ENCODE peak calls at places on chromosomes 2 and 18, in eight cellular contexts. One of them, this sample, is unnamed.

GRCh38 chr2:48145845-48146452 is 239.7 kb upstream of the FBXO11 start:
- DNase-seq in H54: no peak
- DNase-seq in stomach: no peak
- DNase-seq in prostate gland: no peak
- DNase-seq in NB4: peak; percentile 80
- DNase-seq in erythroblast: peak; percentile 90
- DNase-seq in IMR-90: peak; percentile 30
- DNase-seq in adrenal gland: no peak
- DNase-seq in this sample: no peak

GRCh38 chr18:22465859-22466602 is 48.3 kb upstream of the CTAGE1 start:
- DNase-seq in H54: peak; percentile 42
- DNase-seq in stomach: no peak
- DNase-seq in prostate gland: peak; percentile 34
- DNase-seq in NB4: peak; percentile 5
- DNase-seq in erythroblast: peak; percentile 33
- DNase-seq in IMR-90: peak; percentile 98
- DNase-seq in adrenal gland: peak; percentile 69
- DNase-seq in this sample: no peak

GRCh38 chr2:100011272-100011711 is 131.1 kb downstream of the AFF3 start:
- DNase-seq in H54: peak; percentile 22
- DNase-seq in stomach: no peak
- DNase-seq in prostate gland: no peak
- DNase-seq in NB4: no peak
- DNase-seq in erythroblast: no peak
- DNase-seq in IMR-90: peak; percentile 99
- DNase-seq in adrenal gland: no peak
- DNase-seq in this sample: no peak

GRCh38 chr2:234699456-234699855 is 202.6 kb upstream of the ARL4C start:
- DNase-seq in H54: no peak
- DNase-seq in stomach: no peak
- DNase-seq in prostate gland: no peak
- DNase-seq in NB4: no peak
- DNase-seq in erythroblast: no peak
- DNase-seq in IMR-90: no peak
- DNase-seq in adrenal gland: no peak
- DNase-seq in this sample: no peak

GRCh38 chr2:230492107-230492506 is 76.1 kb downstream of the SP100 start:
- DNase-seq in H54: no peak
- DNase-seq in stomach: no peak
- DNase-seq in prostate gland: no peak
- DNase-seq in NB4: no peak
- DNase-seq in erythroblast: no peak
- DNase-seq in IMR-90: no peak
- DNase-seq in adrenal gland: no peak
- DNase-seq in this sample: no peak

GRCh38 chr2:162153608-162154224 is 1.7 kb upstream of the GCG start:
- DNase-seq in H54: no peak
- DNase-seq in stomach: peak; percentile 62
- DNase-seq in prostate gland: no peak
- DNase-seq in NB4: peak; percentile 73
- DNase-seq in erythroblast: peak; percentile 61
- DNase-seq in IMR-90: peak; percentile 49
- DNase-seq in adrenal gland: peak; percentile 18
- DNase-seq in this sample: no peak

GRCh38 chr2:156321243-156321904 is 11.1 kb downstream of the NR4A2 start:
- DNase-seq in H54: no peak
- DNase-seq in stomach: peak; percentile 44
- DNase-seq in prostate gland: no peak
- DNase-seq in NB4: no peak
- DNase-seq in erythroblast: peak; percentile 40
- DNase-seq in IMR-90: no peak
- DNase-seq in adrenal gland: no peak
- DNase-seq in this sample: peak; percentile 81

GRCh38 chr2:216344958-216345315 is 27.3 kb downstream of the MARCHF4 start:
- DNase-seq in H54: no peak
- DNase-seq in stomach: no peak
- DNase-seq in prostate gland: no peak
- DNase-seq in NB4: no peak
- DNase-seq in erythroblast: no peak
- DNase-seq in IMR-90: no peak
- DNase-seq in adrenal gland: no peak
- DNase-seq in this sample: no peak

GRCh38 chr2:64787698-64788097 is 134.0 kb upstream of the SERTAD2 start:
- DNase-seq in H54: no peak
- DNase-seq in stomach: no peak
- DNase-seq in prostate gland: no peak
- DNase-seq in NB4: peak; percentile 52
- DNase-seq in erythroblast: no peak
- DNase-seq in IMR-90: no peak
- DNase-seq in adrenal gland: no peak
- DNase-seq in this sample: no peak

GRCh38 chr2:96143848-96144480 is 1.3 kb downstream of the DUSP2 start:
- DNase-seq in H54: no peak
- DNase-seq in stomach: peak; percentile 48
- DNase-seq in prostate gland: no peak
- DNase-seq in NB4: peak; percentile 58
- DNase-seq in erythroblast: peak; percentile 34
- DNase-seq in IMR-90: no peak
- DNase-seq in adrenal gland: no peak
- DNase-seq in this sample: peak; percentile 84

GRCh38 chr18:64966667-64967066 is 784.1 kb upstream of the CDH7 start:
- DNase-seq in H54: no peak
- DNase-seq in stomach: no peak
- DNase-seq in prostate gland: no peak
- DNase-seq in NB4: no peak
- DNase-seq in erythroblast: no peak
- DNase-seq in IMR-90: no peak
- DNase-seq in adrenal gland: no peak
- DNase-seq in this sample: no peak

GRCh38 chr2:201269764-201270163 is 9.4 kb downstream of the CASP8 start:
- DNase-seq in H54: no peak
- DNase-seq in stomach: no peak
- DNase-seq in prostate gland: no peak
- DNase-seq in NB4: no peak
- DNase-seq in erythroblast: peak; percentile 63
- DNase-seq in IMR-90: no peak
- DNase-seq in adrenal gland: no peak
- DNase-seq in this sample: no peak

GRCh38 chr2:110657721-110658305 is 20.1 kb downstream of the BUB1 start:
- DNase-seq in H54: no peak
- DNase-seq in stomach: peak; percentile 67
- DNase-seq in prostate gland: no peak
- DNase-seq in NB4: no peak
- DNase-seq in erythroblast: no peak
- DNase-seq in IMR-90: no peak
- DNase-seq in adrenal gland: no peak
- DNase-seq in this sample: no peak

GRCh38 chr2:188975497-188976102 is 1.4 kb downstream of the COL3A1 start:
- DNase-seq in H54: no peak
- DNase-seq in stomach: no peak
- DNase-seq in prostate gland: no peak
- DNase-seq in NB4: no peak
- DNase-seq in erythroblast: no peak
- DNase-seq in IMR-90: peak; percentile 93
- DNase-seq in adrenal gland: no peak
- DNase-seq in this sample: no peak

GRCh38 chr18:49931760-49932159 is 118.4 kb upstream of the ACAA2 start:
- DNase-seq in H54: no peak
- DNase-seq in stomach: no peak
- DNase-seq in prostate gland: no peak
- DNase-seq in NB4: no peak
- DNase-seq in erythroblast: no peak
- DNase-seq in IMR-90: no peak
- DNase-seq in adrenal gland: no peak
- DNase-seq in this sample: no peak

DNA sequence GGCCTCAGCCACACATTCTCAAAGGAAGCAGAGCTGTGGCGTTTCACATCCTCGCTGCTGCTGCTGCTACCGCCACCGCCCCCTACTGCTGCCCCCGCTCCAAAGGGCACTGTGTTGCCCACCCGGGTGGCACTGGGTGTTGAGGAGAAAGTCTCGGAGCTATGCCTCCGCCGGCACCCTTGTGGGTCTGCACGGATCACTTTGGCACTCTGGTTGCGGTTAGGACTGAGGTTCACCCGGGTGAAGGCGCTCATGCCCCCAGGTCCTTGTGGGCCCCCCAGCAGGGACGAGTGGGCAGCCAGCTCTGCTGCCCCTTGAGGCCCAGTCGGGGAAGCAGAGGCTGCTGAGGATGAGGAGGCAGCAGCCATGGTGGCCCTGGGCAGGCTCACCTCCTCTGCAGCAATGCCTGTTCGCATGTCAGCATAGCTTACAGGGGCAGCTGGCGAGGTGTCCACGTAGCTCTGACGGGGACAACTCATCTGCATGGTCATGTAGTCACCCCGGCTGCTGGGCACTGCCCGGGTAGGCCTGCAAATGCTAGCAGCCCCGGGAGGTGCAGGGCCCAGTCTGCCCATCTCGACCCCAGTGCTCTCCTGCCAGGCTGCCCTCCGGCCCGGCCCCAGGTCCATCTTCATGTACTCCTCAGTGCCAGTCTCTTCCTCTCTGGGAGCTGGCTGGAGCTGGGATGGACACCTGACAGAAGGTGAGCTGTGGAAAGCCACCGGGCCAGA is 4.2 kb downstream of the IRS1 start:
- DNase-seq in H54: no peak
- DNase-seq in stomach: peak; percentile 30
- DNase-seq in prostate gland: peak; percentile 35
- DNase-seq in NB4: no peak
- DNase-seq in erythroblast: no peak
- DNase-seq in IMR-90: peak; percentile 56
- DNase-seq in adrenal gland: peak; percentile 83
- DNase-seq in this sample: peak; percentile 79
- TF ChIP-seq POLR2A in H54: no peak
- TF ChIP-seq POLR2A in stomach: no peak
- TF ChIP-seq POLR2A in prostate gland: no peak
- TF ChIP-seq POLR2A in NB4: no peak
- TF ChIP-seq POLR2A in erythroblast: no peak
- TF ChIP-seq POLR2A in IMR-90: peak; percentile 34
- TF ChIP-seq POLR2A in adrenal gland: no peak
- TF ChIP-seq POLR2A in this sample: no peak

DNA sequence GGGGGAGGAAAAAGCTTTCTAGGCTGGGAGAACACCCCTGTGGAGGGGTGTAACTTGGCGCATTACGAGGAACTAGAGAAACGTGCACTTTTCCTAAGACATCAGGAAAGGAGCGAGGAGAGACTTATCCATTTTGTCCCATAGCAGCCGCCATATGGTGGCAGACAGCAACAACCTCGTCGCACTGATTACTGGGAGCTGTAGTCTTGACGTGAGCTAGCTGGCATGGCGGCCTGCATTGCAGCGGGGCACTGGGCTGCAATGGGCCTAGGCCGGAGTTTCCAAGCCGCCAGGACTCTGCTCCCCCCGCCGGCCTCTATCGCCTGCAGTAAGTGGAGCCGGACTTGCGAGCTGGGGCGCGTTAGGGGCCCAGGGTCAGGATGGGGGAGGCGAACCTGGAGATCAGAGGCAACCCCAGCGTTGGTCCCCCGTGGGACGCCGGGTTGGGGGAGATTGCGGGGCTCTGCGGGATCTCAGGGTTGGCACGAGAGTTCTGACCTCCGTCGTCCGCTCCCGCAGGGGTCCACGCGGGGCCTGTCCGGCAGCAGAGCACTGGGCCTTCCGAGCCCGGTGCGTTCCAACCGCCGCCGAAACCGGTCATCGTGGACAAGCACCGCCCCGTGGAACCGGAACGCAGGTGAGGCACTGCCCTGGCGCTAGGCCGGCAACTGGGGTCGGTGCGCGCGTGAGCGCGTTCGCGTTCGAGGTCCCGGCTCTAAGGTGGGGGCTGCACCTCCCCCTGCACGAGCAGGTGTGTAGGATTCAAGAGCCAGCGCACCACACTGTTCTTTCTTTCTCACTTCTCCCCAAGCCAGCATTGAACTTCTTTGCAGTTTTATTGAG is at the start of gene MRPL19:
- DNase-seq in H54: peak; percentile 79
- DNase-seq in stomach: peak; percentile 89
- DNase-seq in prostate gland: peak; percentile 92
- DNase-seq in NB4: peak; percentile 95
- DNase-seq in erythroblast: peak; percentile 91
- DNase-seq in IMR-90: peak; percentile 93
- DNase-seq in adrenal gland: peak; percentile 88
- DNase-seq in this sample: peak; percentile 93
- TF ChIP-seq POLR2A in H54: peak; percentile 59
- TF ChIP-seq POLR2A in stomach: no peak
- TF ChIP-seq POLR2A in prostate gland: peak; percentile 17
- TF ChIP-seq POLR2A in NB4: peak; percentile 56
- TF ChIP-seq POLR2A in erythroblast: peak; percentile 56
- TF ChIP-seq POLR2A in IMR-90: peak; percentile 33
- TF ChIP-seq POLR2A in adrenal gland: no peak
- TF ChIP-seq POLR2A in this sample: no peak

GRCh38 chr2:11343626-11344341 is 652 bp downstream of the ROCK2 start:
- DNase-seq in H54: peak; percentile 29
- DNase-seq in stomach: peak; percentile 32
- DNase-seq in prostate gland: peak; percentile 39
- DNase-seq in NB4: peak; percentile 71
- DNase-seq in erythroblast: peak; percentile 58
- DNase-seq in IMR-90: peak; percentile 20
- DNase-seq in adrenal gland: peak; percentile 69
- DNase-seq in this sample: peak; percentile 91
- TF ChIP-seq POLR2A in H54: peak; percentile 43
- TF ChIP-seq POLR2A in stomach: no peak
- TF ChIP-seq POLR2A in prostate gland: no peak
- TF ChIP-seq POLR2A in NB4: no peak
- TF ChIP-seq POLR2A in erythroblast: no peak
- TF ChIP-seq POLR2A in IMR-90: no peak
- TF ChIP-seq POLR2A in adrenal gland: no peak
- TF ChIP-seq POLR2A in this sample: no peak

DNA sequence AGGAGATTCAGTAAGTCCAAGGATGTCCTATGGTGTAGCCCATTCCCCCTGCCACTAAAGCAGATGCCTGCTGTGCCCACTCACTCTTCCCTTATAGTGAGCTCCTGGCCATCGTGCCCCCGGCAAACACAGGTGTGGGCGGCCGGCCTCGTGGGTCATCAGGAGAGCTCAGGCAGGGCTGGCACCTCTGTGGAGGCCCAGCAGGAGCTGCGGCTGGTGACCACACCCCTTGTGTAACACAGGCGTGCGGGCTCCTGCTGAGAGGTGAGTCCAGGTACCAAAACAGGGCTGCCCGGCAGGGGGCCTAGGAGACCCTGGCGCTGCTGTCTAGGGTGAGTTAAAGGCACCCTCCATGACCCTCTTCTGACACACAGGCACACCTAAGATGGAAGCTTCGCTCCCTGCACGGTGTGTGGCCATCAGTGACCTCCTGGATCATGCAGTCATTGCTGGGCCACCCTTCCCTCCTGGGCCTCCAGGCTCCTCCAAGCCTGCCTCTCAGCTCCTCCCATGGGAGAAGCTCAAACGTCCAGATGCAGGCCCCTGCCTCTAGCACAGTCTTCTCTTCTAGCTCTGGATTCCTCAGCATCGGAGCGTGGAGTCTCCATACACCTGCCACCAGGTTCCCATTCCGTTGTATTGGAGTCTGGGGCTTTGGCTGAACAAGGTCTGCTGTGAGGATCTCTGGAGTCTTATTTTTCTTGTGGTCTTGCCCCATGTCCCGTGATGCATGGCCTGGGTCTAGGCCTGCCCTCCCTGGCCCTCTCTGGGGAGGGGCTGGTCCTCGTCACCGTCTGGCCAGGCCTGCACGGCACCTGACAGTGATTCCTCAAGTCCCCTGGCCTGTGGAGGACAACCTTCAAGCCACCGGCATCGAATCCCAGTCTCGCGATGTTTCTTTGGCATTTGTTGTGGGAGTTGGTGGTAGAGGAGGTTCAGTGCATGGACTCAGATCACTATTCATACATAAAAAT is 246.9 kb downstream of the ACKR3 start:
- DNase-seq in H54: no peak
- DNase-seq in stomach: no peak
- DNase-seq in prostate gland: no peak
- DNase-seq in NB4: no peak
- DNase-seq in erythroblast: no peak
- DNase-seq in IMR-90: no peak
- DNase-seq in adrenal gland: no peak
- DNase-seq in this sample: no peak
- TF ChIP-seq POLR2A in H54: no peak
- TF ChIP-seq POLR2A in stomach: no peak
- TF ChIP-seq POLR2A in prostate gland: no peak
- TF ChIP-seq POLR2A in NB4: no peak
- TF ChIP-seq POLR2A in erythroblast: no peak
- TF ChIP-seq POLR2A in IMR-90: no peak
- TF ChIP-seq POLR2A in adrenal gland: no peak
- TF ChIP-seq POLR2A in this sample: no peak

This sample was measured in spleen.